ENCODE peak calls at places on chromosomes 2 and 18, in six cellular contexts. S, V, F, I, N and D are unnamed samples.

GRCh38 chr2:177353084-177353483 is 39.5 kb upstream of the AGPS start:
- ATAC-seq in S (no peak), V (no peak), I (no peak), N (no peak), F (peak), D (peak)

GRCh38 chr2:58448065-58448507 is 207.0 kb upstream of the FANCL start:
- ATAC-seq in S (peak), N (peak), I (no peak), F (peak), V (peak), D (no peak)

GRCh38 chr2:235569837-235570236 is 76.0 kb downstream of the AGAP1 start:
- ATAC-seq in I (no peak), V (no peak), S (no peak), F (no peak), N (no peak), D (no peak)

GRCh38 chr2:27033253-27033852 is 588 bp downstream of the TMEM214 start:
- ATAC-seq in V (peak), N (peak), F (peak), S (peak), I (no peak), D (no peak)

GRCh38 chr2:138090330-138090729 is 126.1 kb downstream of the HNMT start:
- ATAC-seq in N (peak), F (peak), I (no peak), S (peak), V (peak), D (no peak)

GRCh38 chr2:47079515-47080412 is 75.3 kb downstream of the STPG4 start:
- ATAC-seq in I (peak), V (peak), S (peak), N (no peak), F (no peak), D (peak)

GRCh38 chr2:120222186-120223033 is 790 bp downstream of the TMEM185B start:
- ATAC-seq in I (no peak), N (no peak), V (no peak), F (no peak), S (no peak), D (no peak)

GRCh38 chr18:73093687-73094250 is 226.0 kb upstream of the NETO1 start:
- ATAC-seq in V (no peak), F (no peak), I (no peak), S (no peak), N (no peak), D (no peak)

GRCh38 chr18:58928401-58928800 is 63.7 kb downstream of the ZNF532 start:
- ATAC-seq in N (peak), F (no peak), V (no peak), S (no peak), I (no peak), D (no peak)

GRCh38 chr2:207337234-207338219 is 171.8 kb upstream of the KLF7 start:
- ATAC-seq in N (peak), I (no peak), S (no peak), F (peak), V (peak), D (no peak)

GRCh38 chr2:135125940-135126339 is 73.8 kb downstream of the RAB3GAP1 start:
- ATAC-seq in V (no peak), F (no peak), N (no peak), S (no peak), I (no peak), D (no peak)

GRCh38 chr2:43984533-43984932 is 11.3 kb downstream of the LRPPRC start:
- ATAC-seq in V (no peak), S (no peak), F (peak), N (no peak), I (no peak), D (no peak)

GRCh38 chr2:41937464-41937861 is 110.4 kb upstream of the PKDCC start:
- ATAC-seq in S (no peak), I (no peak), F (no peak), V (no peak), N (no peak), D (no peak)

GRCh38 chr2:61241266-61241665 is 79.3 kb downstream of the C2orf74 start:
- ATAC-seq in I (no peak), S (no peak), V (no peak), N (no peak), F (no peak), D (no peak)

GRCh38 chr18:6885992-6886823 is 156.7 kb downstream of the ARHGAP28 start:
- ATAC-seq in I (peak), N (peak), F (peak), S (peak), V (peak), D (peak)

GRCh38 chr2:48233005-48233404 is 296.9 kb upstream of the STON1 start:
- ATAC-seq in V (peak), I (no peak), F (no peak), S (peak), N (no peak), D (no peak)

GRCh38 chr2:69007169-69007568 is 5.8 kb upstream of the ANTXR1 start:
- ATAC-seq in V (no peak), I (no peak), S (no peak), N (no peak), F (no peak), D (no peak)

GRCh38 chr2:96353032-96353561 is 17.5 kb downstream of the NCAPH start:
- ATAC-seq in I (no peak), S (no peak), V (no peak), F (peak), N (no peak), D (peak)

GRCh38 chr2:170817247-170817998 is 736 bp downstream of the GAD1 start:
- ATAC-seq in F (peak), S (peak), V (peak), I (no peak), N (peak), D (no peak)

GRCh38 chr18:58692420-58693185 is 21.3 kb downstream of the MALT1 start:
- ATAC-seq in S (no peak), N (no peak), I (no peak), V (no peak), F (no peak), D (no peak)

GRCh38 chr18:59155140-59155539 is 15.5 kb downstream of the SEC11C start:
- ATAC-seq in N (no peak), S (no peak), F (no peak), V (no peak), I (no peak), D (no peak)

GRCh38 chr2:20424300-20425290 is 22.3 kb upstream of the RHOB start:
- ATAC-seq in N (no peak), S (no peak), V (peak), I (peak), F (peak), D (peak)
- TF ChIP-seq EP300 in N (no peak), S (no peak), V (no peak), I (peak), F (peak), D (no peak)

GRCh38 chr2:52145005-52145404 is 1113.1 kb upstream of the NRXN1 start:
- ATAC-seq in N (no peak), F (no peak), I (no peak), V (no peak), S (no peak), D (no peak)
- TF ChIP-seq EP300 in N (no peak), F (no peak), I (no peak), V (no peak), S (no peak), D (no peak)

DNA sequence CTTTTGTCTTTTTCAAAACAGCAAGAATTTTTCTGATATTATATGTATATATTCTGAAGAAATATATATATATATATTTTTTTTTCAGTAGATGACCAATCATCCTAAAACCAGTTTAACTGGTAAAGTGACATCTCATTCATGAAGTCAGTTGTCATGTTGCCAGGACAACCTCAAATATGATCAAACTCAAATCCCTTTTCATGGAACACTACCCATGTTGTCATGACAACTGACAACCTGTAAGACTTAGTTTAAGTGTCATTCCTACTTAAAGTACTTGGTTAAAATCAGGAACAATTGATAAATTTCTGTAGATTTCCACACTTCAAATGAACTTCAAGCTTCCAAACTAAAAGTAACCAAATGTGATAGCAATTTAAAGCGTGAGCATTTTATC is 101.8 kb upstream of the ERBB4 start:
- ATAC-seq in V (no peak), I (no peak), S (no peak), F (no peak), N (no peak), D (no peak)
- TF ChIP-seq EP300 in V (no peak), I (no peak), S (no peak), F (no peak), N (no peak), D (no peak)

GRCh38 chr2:148865515-148865914 is 9.5 kb upstream of the KIF5C start:
- ATAC-seq in S (no peak), I (no peak), V (no peak), F (no peak), N (no peak), D (no peak)
- TF ChIP-seq EP300 in S (no peak), I (no peak), V (no peak), F (no peak), N (no peak), D (no peak)

GRCh38 chr2:74617123-74617522 is 31.0 kb downstream of the M1AP start:
- ATAC-seq in N (no peak), F (no peak), S (no peak), V (no peak), I (no peak), D (no peak)

GRCh38 chr2:74620671-74621070 is 27.5 kb downstream of the M1AP start:
- ATAC-seq in S (no peak), F (no peak), V (no peak), I (no peak), N (no peak), D (no peak)

GRCh38 chr2:74619651-74620297 is 28.4 kb downstream of the M1AP start:
- ATAC-seq in V (peak), I (no peak), N (no peak), S (no peak), F (no peak), D (no peak)

GRCh38 chr2:74618410-74619083 is 29.6 kb downstream of the M1AP start:
- ATAC-seq in F (no peak), I (no peak), N (no peak), V (peak), S (no peak), D (no peak)
- TF ChIP-seq EP300 in F (no peak), I (no peak), N (no peak), V (no peak), S (no peak), D (no peak)

GRCh38 chr2:2939078-2939795 is 438.4 kb downstream of the EIPR1 start:
- ATAC-seq in N (no peak), S (no peak), V (no peak), I (no peak), F (no peak), D (no peak)

GRCh38 chr2:2942225-2942624 is 435.4 kb downstream of the EIPR1 start:
- ATAC-seq in F (no peak), S (no peak), I (no peak), N (no peak), V (no peak), D (no peak)

GRCh38 chr2:2940061-2940460 is 437.6 kb downstream of the EIPR1 start:
- ATAC-seq in V (no peak), N (no peak), I (peak), F (no peak), S (no peak), D (no peak)

GRCh38 chr2:2940702-2941655 is 436.6 kb downstream of the EIPR1 start:
- ATAC-seq in I (no peak), V (no peak), N (peak), F (peak), S (peak), D (no peak)

GRCh38 chr2:2942906-2943305 is 434.7 kb downstream of the EIPR1 start:
- ATAC-seq in S (no peak), I (no peak), N (no peak), F (no peak), V (no peak), D (no peak)
- TF ChIP-seq EP300 in S (no peak), I (no peak), N (no peak), F (no peak), V (no peak), D (no peak)